ENCODE peak calls at places on chromosomes 2 and 18, in four cellular contexts. One of them, this sample, is unnamed.

GRCh38 chr2:2536416-2537056 is 205.5 kb upstream of the MYT1L start:
- DNase-seq in H1: no peak
- DNase-seq in IMR-90: no peak
- DNase-seq in K562: no peak
- DNase-seq in this sample: no peak

GRCh38 chr18:47204908-47205522 is 28.9 kb upstream of the IER3IP1 start:
- DNase-seq in H1: peak
- DNase-seq in IMR-90: peak
- DNase-seq in K562: peak
- DNase-seq in this sample: peak

GRCh38 chr2:189261431-189261841 is 81.9 kb upstream of the COL5A2 start:
- DNase-seq in H1: no peak
- DNase-seq in IMR-90: peak
- DNase-seq in K562: no peak
- DNase-seq in this sample: no peak

GRCh38 chr2:23385748-23386421 is 906 bp downstream of the KLHL29 start:
- DNase-seq in H1: no peak
- DNase-seq in IMR-90: no peak
- DNase-seq in K562: no peak
- DNase-seq in this sample: peak

GRCh38 chr2:170298861-170299429 is 121.0 kb downstream of the MYO3B start:
- DNase-seq in H1: no peak
- DNase-seq in IMR-90: no peak
- DNase-seq in K562: no peak
- DNase-seq in this sample: no peak

GRCh38 chr2:149063177-149063576 is 24.7 kb downstream of the LYPD6B start:
- DNase-seq in H1: no peak
- DNase-seq in IMR-90: no peak
- DNase-seq in K562: no peak
- DNase-seq in this sample: no peak

GRCh38 chr2:101113441-101114267 is 37.5 kb downstream of the TBC1D8 start:
- DNase-seq in H1: no peak
- DNase-seq in IMR-90: peak
- DNase-seq in K562: no peak
- DNase-seq in this sample: peak

GRCh38 chr18:12741351-12741750 is 38.5 kb downstream of the PSMG2 start:
- DNase-seq in H1: no peak
- DNase-seq in IMR-90: peak
- DNase-seq in K562: no peak
- DNase-seq in this sample: peak

GRCh38 chr18:46950064-46950656 is 32.8 kb downstream of the KATNAL2 start:
- DNase-seq in H1: no peak
- DNase-seq in IMR-90: no peak
- DNase-seq in K562: peak
- DNase-seq in this sample: peak

GRCh38 chr2:105890856-105891255 is 146.1 kb downstream of the NCK2 start:
- DNase-seq in H1: no peak
- DNase-seq in IMR-90: no peak
- DNase-seq in K562: no peak
- DNase-seq in this sample: no peak

GRCh38 chr2:111101592-111101991 is 19.1 kb upstream of the BCL2L11 start:
- DNase-seq in H1: no peak
- DNase-seq in IMR-90: no peak
- DNase-seq in K562: no peak
- DNase-seq in this sample: no peak

GRCh38 chr2:241774419-241775222 is 2.0 kb upstream of the GAL3ST2 start:
- DNase-seq in H1: peak
- DNase-seq in IMR-90: peak
- DNase-seq in K562: peak
- DNase-seq in this sample: no peak

GRCh38 chr2:120287183-120288015 is 34.7 kb downstream of the RALB start:
- DNase-seq in H1: no peak
- DNase-seq in IMR-90: peak
- DNase-seq in K562: no peak
- DNase-seq in this sample: peak

GRCh38 chr18:49486617-49486958 is 446 bp downstream of the C18orf32 start:
- DNase-seq in H1: no peak
- DNase-seq in IMR-90: no peak
- DNase-seq in K562: no peak
- DNase-seq in this sample: no peak
- H3K27ac ChIP-seq in H1: no peak
- H3K27ac ChIP-seq in IMR-90: peak
- H3K27ac ChIP-seq in K562: peak
- H3K27ac ChIP-seq in this sample: peak

GRCh38 chr2:237309011-237309410 is 105.0 kb downstream of the COL6A3 start:
- DNase-seq in H1: no peak
- DNase-seq in IMR-90: no peak
- DNase-seq in K562: no peak
- DNase-seq in this sample: no peak
- TF ChIP-seq MAFK in H1: no peak
- TF ChIP-seq MAFK in IMR-90: no peak
- TF ChIP-seq MAFK in K562: no peak
- TF ChIP-seq MAFK in this sample: no peak

GRCh38 chr18:55400590-55401274 is 187.3 kb downstream of the TCF4 start:
- DNase-seq in H1: no peak
- DNase-seq in IMR-90: peak
- DNase-seq in K562: no peak
- DNase-seq in this sample: no peak
- TF ChIP-seq CEBPB in H1: no peak
- TF ChIP-seq CEBPB in IMR-90: no peak
- TF ChIP-seq CEBPB in K562: no peak
- TF ChIP-seq CEBPB in this sample: no peak

GRCh38 chr18:6145645-6146308 is 250.5 kb upstream of the TMEM200C start:
- DNase-seq in H1: no peak
- DNase-seq in IMR-90: no peak
- DNase-seq in K562: no peak
- DNase-seq in this sample: no peak

GRCh38 chr18:6146309-6146661 is 251.0 kb upstream of the TMEM200C start:
- DNase-seq in H1: no peak
- DNase-seq in IMR-90: no peak
- DNase-seq in K562: no peak
- DNase-seq in this sample: no peak

GRCh38 chr18:6155707-6156106 is 259.0 kb downstream of the L3MBTL4 start:
- DNase-seq in H1: no peak
- DNase-seq in IMR-90: peak
- DNase-seq in K562: no peak
- DNase-seq in this sample: no peak

GRCh38 chr18:6156446-6156845 is 258.3 kb downstream of the L3MBTL4 start:
- DNase-seq in H1: no peak
- DNase-seq in IMR-90: no peak
- DNase-seq in K562: no peak
- DNase-seq in this sample: no peak

GRCh38 chr18:6150481-6150880 is 255.2 kb upstream of the TMEM200C start:
- DNase-seq in H1: no peak
- DNase-seq in IMR-90: no peak
- DNase-seq in K562: no peak
- DNase-seq in this sample: no peak
- H3K27ac ChIP-seq in H1: no peak
- H3K27ac ChIP-seq in IMR-90: no peak
- H3K27ac ChIP-seq in K562: no peak
- H3K27ac ChIP-seq in this sample: no peak

DNA sequence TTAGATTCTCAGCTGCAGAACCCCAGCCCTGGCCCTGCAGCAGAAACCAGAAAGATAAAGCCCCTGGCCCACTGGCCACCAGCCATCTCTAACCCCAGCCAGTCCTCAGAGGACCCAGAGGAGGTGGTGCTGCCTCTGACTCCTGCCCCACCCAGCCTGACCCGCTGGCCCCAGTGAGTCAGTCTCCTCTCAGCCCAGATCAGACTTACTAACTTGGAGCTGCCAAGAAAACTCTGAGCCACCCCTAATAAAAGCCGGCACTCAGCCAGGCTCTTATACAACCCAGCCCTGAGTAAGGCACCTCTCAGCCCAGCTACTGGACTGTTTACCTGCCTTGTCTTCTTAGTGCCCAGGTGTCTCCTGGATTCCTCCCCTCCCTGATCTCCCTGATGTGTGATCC is 2.0 kb downstream of the SLC14A2 start:
- DNase-seq in H1: no peak
- DNase-seq in IMR-90: peak
- DNase-seq in K562: no peak
- DNase-seq in this sample: peak
- TF ChIP-seq MAFK in H1: no peak
- TF ChIP-seq MAFK in IMR-90: no peak
- TF ChIP-seq MAFK in K562: no peak
- TF ChIP-seq MAFK in this sample: no peak

This sample was measured in A549.